ENCODE peak calls at places on chromosome 16, in seven cellular contexts. Q is T follicular helper cell; E is progenitor cell of endocrine pancreas; C is NCI-H1092; B is COR-L47; U is NCI-H526; R is CD8-positive, alpha-beta memory T cell. H is an unnamed sample.

GRCh38 chr16:12057276-12057675 is 80.7 kb downstream of the SNX29 start:
- DNase-seq in Q (no peak), E (no peak), C (no peak), B (no peak), U (peak; percentile 54), R (no peak), H (no peak)

GRCh38 chr16:15507299-15507958 is 73.0 kb downstream of the BMERB1 start:
- DNase-seq in Q (no peak), E (no peak), C (no peak), B (no peak), U (no peak), R (no peak), H (no peak)

GRCh38 chr16:89320717-89321501 is 103.4 kb downstream of the ZNF778 start:
- DNase-seq in Q (no peak), E (no peak), C (peak; percentile 41), B (peak; percentile 77), U (peak; percentile 51), R (no peak), H (peak; percentile 29)

GRCh38 chr16:75820672-75821071 is 94.4 kb upstream of the CPHXL start:
- DNase-seq in Q (no peak), E (no peak), C (no peak), B (no peak), U (no peak), R (no peak), H (no peak)

GRCh38 chr16:86899156-86899555 is 320.8 kb downstream of the FOXL1 start:
- DNase-seq in Q (no peak), E (no peak), C (no peak), B (no peak), U (no peak), R (no peak), H (no peak)

GRCh38 chr16:4290236-4290830 is 17.5 kb upstream of the TFAP4 start:
- DNase-seq in Q (no peak), E (no peak), C (no peak), B (no peak), U (no peak), R (no peak), H (peak; percentile 20)

GRCh38 chr16:25109643-25110042 is 1.9 kb upstream of the LCMT1 start:
- DNase-seq in Q (no peak), E (no peak), C (no peak), B (no peak), U (no peak), R (no peak), H (no peak)

GRCh38 chr16:47888142-47888541 is 267.7 kb downstream of the ABCC12 start:
- DNase-seq in Q (no peak), E (no peak), C (no peak), B (no peak), U (no peak), R (no peak), H (no peak)

GRCh38 chr16:3401719-3402397 is 843 bp downstream of the ZNF174 start:
- DNase-seq in Q (no peak), E (no peak), C (peak; percentile 8), B (peak; percentile 14), U (peak; percentile 12), R (no peak), H (no peak)

GRCh38 chr16:89581045-89581695 is 5.6 kb downstream of the CPNE7 start:
- DNase-seq in Q (no peak), E (no peak), C (no peak), B (no peak), U (no peak), R (no peak), H (no peak)